ENCODE peak calls at places on chromosomes 1 and 21, in six cellular contexts. One of them, this sample, is unnamed. For H3K9me2, the result is how much of the 10 kb centered on the place peaks cover.

GRCh38 chr21:46250146-46250725 is 21.7 kb upstream of the LSS start:
- DNase-seq in GM23248: no peak
- DNase-seq in HCT116: no peak
- DNase-seq in SK-N-SH: no peak
- DNase-seq in MM.1S: no peak
- DNase-seq in PC-3: no peak
- DNase-seq in this sample: no peak

GRCh38 chr1:39129514-39129913 is 75.0 kb upstream of the MACF1 start:
- DNase-seq in GM23248: peak
- DNase-seq in HCT116: no peak
- DNase-seq in SK-N-SH: no peak
- DNase-seq in MM.1S: peak
- DNase-seq in PC-3: peak
- DNase-seq in this sample: no peak

GRCh38 chr1:40708750-40709099 is 17.2 kb downstream of the NFYC start:
- DNase-seq in GM23248: peak
- DNase-seq in HCT116: peak
- DNase-seq in SK-N-SH: peak
- DNase-seq in MM.1S: peak
- DNase-seq in PC-3: peak
- DNase-seq in this sample: peak

GRCh38 chr1:61742620-61743431 is 546 bp downstream of the PATJ start:
- DNase-seq in GM23248: peak
- DNase-seq in HCT116: no peak
- DNase-seq in SK-N-SH: peak
- DNase-seq in MM.1S: no peak
- DNase-seq in PC-3: peak
- DNase-seq in this sample: no peak

GRCh38 chr1:28886731-28887417 is 27.5 kb upstream of the EPB41 start:
- DNase-seq in GM23248: peak
- DNase-seq in HCT116: peak
- DNase-seq in SK-N-SH: peak
- DNase-seq in MM.1S: peak
- DNase-seq in PC-3: peak
- DNase-seq in this sample: peak

GRCh38 chr1:217048104-217048707 is 325.0 kb upstream of the ESRRG start:
- DNase-seq in GM23248: no peak
- DNase-seq in HCT116: no peak
- DNase-seq in SK-N-SH: peak
- DNase-seq in MM.1S: no peak
- DNase-seq in PC-3: peak
- DNase-seq in this sample: peak

GRCh38 chr1:101379939-101380338 is 143.1 kb downstream of the S1PR1 start:
- DNase-seq in GM23248: no peak
- DNase-seq in HCT116: no peak
- DNase-seq in SK-N-SH: no peak
- DNase-seq in MM.1S: no peak
- DNase-seq in PC-3: no peak
- DNase-seq in this sample: peak

GRCh38 chr1:223747838-223748335 is 35.5 kb downstream of the CAPN2 start:
- DNase-seq in GM23248: peak
- DNase-seq in HCT116: no peak
- DNase-seq in SK-N-SH: no peak
- DNase-seq in MM.1S: no peak
- DNase-seq in PC-3: peak
- DNase-seq in this sample: no peak

GRCh38 chr1:155499953-155500621 is 62.5 kb downstream of the ASH1L start:
- DNase-seq in GM23248: peak
- DNase-seq in HCT116: no peak
- DNase-seq in SK-N-SH: peak
- DNase-seq in MM.1S: peak
- DNase-seq in PC-3: no peak
- DNase-seq in this sample: peak

GRCh38 chr1:179706339-179706941 is 36.7 kb upstream of the FAM163A start:
- DNase-seq in GM23248: peak
- DNase-seq in HCT116: peak
- DNase-seq in SK-N-SH: peak
- DNase-seq in MM.1S: peak
- DNase-seq in PC-3: peak
- DNase-seq in this sample: peak

GRCh38 chr1:49106438-49106837 is 329.7 kb upstream of the BEND5 start:
- DNase-seq in GM23248: no peak
- DNase-seq in HCT116: no peak
- DNase-seq in SK-N-SH: no peak
- DNase-seq in MM.1S: no peak
- DNase-seq in PC-3: peak
- DNase-seq in this sample: no peak

GRCh38 chr1:229156819-229157218 is 114.1 kb upstream of the RAB4A start:
- DNase-seq in GM23248: peak
- DNase-seq in HCT116: peak
- DNase-seq in SK-N-SH: peak
- DNase-seq in MM.1S: no peak
- DNase-seq in PC-3: peak
- DNase-seq in this sample: no peak

GRCh38 chr1:173208146-173208545 is 1.0 kb upstream of the TNFSF4 start:
- DNase-seq in GM23248: peak
- DNase-seq in HCT116: no peak
- DNase-seq in SK-N-SH: no peak
- DNase-seq in MM.1S: no peak
- DNase-seq in PC-3: peak
- DNase-seq in this sample: no peak

GRCh38 chr1:237005674-237006073 is 1.4 kb upstream of the MT1HL1 start:
- DNase-seq in GM23248: no peak
- DNase-seq in HCT116: no peak
- DNase-seq in SK-N-SH: no peak
- DNase-seq in MM.1S: no peak
- DNase-seq in PC-3: no peak
- DNase-seq in this sample: no peak

GRCh38 chr1:160453443-160453842 is 53.1 kb downstream of the VANGL2 start:
- DNase-seq in GM23248: no peak
- DNase-seq in HCT116: no peak
- DNase-seq in SK-N-SH: no peak
- DNase-seq in MM.1S: no peak
- DNase-seq in PC-3: no peak
- DNase-seq in this sample: no peak

GRCh38 chr1:24830680-24831272 is 85.5 kb downstream of the CLIC4 start:
- DNase-seq in GM23248: peak
- DNase-seq in HCT116: peak
- DNase-seq in SK-N-SH: peak
- DNase-seq in MM.1S: peak
- DNase-seq in PC-3: peak
- DNase-seq in this sample: peak

GRCh38 chr21:33067457-33067856 is 2.5 kb upstream of the OLIG1 start:
- DNase-seq in GM23248: no peak
- DNase-seq in HCT116: no peak
- DNase-seq in SK-N-SH: no peak
- DNase-seq in MM.1S: no peak
- DNase-seq in PC-3: no peak
- DNase-seq in this sample: peak

GRCh38 chr1:6603851-6604558 is 1.3 kb upstream of the KLHL21 start:
- DNase-seq in GM23248: peak
- DNase-seq in HCT116: no peak
- DNase-seq in SK-N-SH: no peak
- DNase-seq in MM.1S: no peak
- DNase-seq in PC-3: peak
- DNase-seq in this sample: peak

GRCh38 chr1:46429436-46429835 is 35.3 kb downstream of the FAAH start:
- DNase-seq in GM23248: no peak
- DNase-seq in HCT116: no peak
- DNase-seq in SK-N-SH: no peak
- DNase-seq in MM.1S: no peak
- DNase-seq in PC-3: no peak
- DNase-seq in this sample: no peak

GRCh38 chr21:42381347-42381984 is 14.4 kb downstream of the TMPRSS3 start:
- DNase-seq in GM23248: peak
- DNase-seq in HCT116: peak
- DNase-seq in SK-N-SH: no peak
- DNase-seq in MM.1S: peak
- DNase-seq in PC-3: peak
- DNase-seq in this sample: peak

GRCh38 chr1:231998791-231999190 is 372.2 kb downstream of the DISC1 start:
- DNase-seq in GM23248: no peak
- DNase-seq in HCT116: no peak
- DNase-seq in SK-N-SH: no peak
- DNase-seq in MM.1S: no peak
- DNase-seq in PC-3: no peak
- DNase-seq in this sample: no peak

GRCh38 chr1:214902636-214903320 is 179.8 kb upstream of the KCNK2 start:
- DNase-seq in GM23248: peak
- DNase-seq in HCT116: peak
- DNase-seq in SK-N-SH: no peak
- DNase-seq in MM.1S: no peak
- DNase-seq in PC-3: peak
- DNase-seq in this sample: no peak
- H2AFZ ChIP-seq in GM23248: peak
- H2AFZ ChIP-seq in HCT116: peak
- H2AFZ ChIP-seq in SK-N-SH: peak
- H2AFZ ChIP-seq in MM.1S: no peak
- H2AFZ ChIP-seq in PC-3: peak
- H2AFZ ChIP-seq in this sample: no peak

GRCh38 chr1:56547473-56547872 is 31.9 kb downstream of the PLPP3 start:
- DNase-seq in GM23248: peak
- DNase-seq in HCT116: no peak
- DNase-seq in SK-N-SH: no peak
- DNase-seq in MM.1S: no peak
- DNase-seq in PC-3: no peak
- DNase-seq in this sample: no peak

GRCh38 chr1:56545711-56546110 is 33.7 kb downstream of the PLPP3 start:
- DNase-seq in GM23248: no peak
- DNase-seq in HCT116: no peak
- DNase-seq in SK-N-SH: no peak
- DNase-seq in MM.1S: no peak
- DNase-seq in PC-3: no peak
- DNase-seq in this sample: no peak

GRCh38 chr1:56541408-56541807 is 38.0 kb downstream of the PLPP3 start:
- DNase-seq in GM23248: no peak
- DNase-seq in HCT116: no peak
- DNase-seq in SK-N-SH: no peak
- DNase-seq in MM.1S: no peak
- DNase-seq in PC-3: peak
- DNase-seq in this sample: no peak

GRCh38 chr1:56542651-56543050 is 36.7 kb downstream of the PLPP3 start:
- DNase-seq in GM23248: no peak
- DNase-seq in HCT116: no peak
- DNase-seq in SK-N-SH: no peak
- DNase-seq in MM.1S: no peak
- DNase-seq in PC-3: no peak
- DNase-seq in this sample: no peak

DNA sequence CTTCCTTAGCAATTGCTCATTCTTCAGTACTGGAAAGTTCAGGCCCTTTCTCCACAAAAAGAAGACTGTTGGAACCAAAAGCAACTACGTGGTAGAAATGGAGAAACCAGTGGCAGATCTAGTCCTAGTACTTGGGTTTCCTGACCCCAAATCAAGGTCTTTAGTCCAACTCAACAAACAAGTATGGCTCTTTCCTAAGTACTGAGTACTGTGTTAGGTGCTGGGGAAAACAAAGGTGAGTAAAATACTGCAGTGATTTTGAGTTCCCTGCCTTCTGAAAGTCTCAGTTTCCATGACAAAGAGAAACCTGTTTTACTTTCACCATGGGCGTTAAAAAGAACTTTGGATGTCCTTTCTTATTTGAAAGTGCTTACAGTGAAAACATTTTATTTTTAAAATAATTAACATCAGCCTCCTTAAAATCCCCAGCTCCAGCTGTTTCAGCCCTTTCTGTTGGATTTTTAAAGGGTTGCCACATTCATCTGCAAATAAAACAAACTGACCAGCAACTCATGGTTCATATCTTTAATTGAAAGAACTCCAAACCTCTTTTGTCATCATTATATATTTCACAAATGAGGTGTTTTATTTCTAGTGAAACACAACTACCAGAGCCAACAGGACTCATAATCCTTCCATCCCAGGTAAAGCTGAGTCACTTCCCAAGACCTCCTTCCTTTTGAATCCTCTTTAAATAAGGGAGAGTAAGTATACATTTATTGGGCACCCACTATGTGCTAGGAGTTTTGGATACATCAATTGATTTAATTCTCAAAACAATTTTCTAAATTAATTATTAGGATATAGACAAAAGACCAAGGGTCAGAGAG is 35.4 kb downstream of the PLPP3 start:
- DNase-seq in GM23248: no peak
- DNase-seq in HCT116: no peak
- DNase-seq in SK-N-SH: no peak
- DNase-seq in MM.1S: no peak
- DNase-seq in PC-3: peak
- DNase-seq in this sample: no peak
- H3K9ac ChIP-seq in GM23248: no peak
- H3K9ac ChIP-seq in HCT116: no peak
- H3K9ac ChIP-seq in SK-N-SH: no peak
- H3K9ac ChIP-seq in MM.1S: no peak
- H3K9ac ChIP-seq in PC-3: no peak
- H3K9ac ChIP-seq in this sample: no peak

GRCh38 chr1:114037952-114038867 is 58.9 kb downstream of the OLFML3 start:
- DNase-seq in GM23248: no peak
- DNase-seq in HCT116: no peak
- DNase-seq in SK-N-SH: no peak
- DNase-seq in MM.1S: no peak
- DNase-seq in PC-3: peak
- DNase-seq in this sample: no peak

GRCh38 chr1:114043548-114043947 is 64.3 kb downstream of the OLFML3 start:
- DNase-seq in GM23248: no peak
- DNase-seq in HCT116: no peak
- DNase-seq in SK-N-SH: no peak
- DNase-seq in MM.1S: no peak
- DNase-seq in PC-3: no peak
- DNase-seq in this sample: no peak

GRCh38 chr1:114040273-114041043 is 61.2 kb downstream of the OLFML3 start:
- DNase-seq in GM23248: peak
- DNase-seq in HCT116: no peak
- DNase-seq in SK-N-SH: no peak
- DNase-seq in MM.1S: no peak
- DNase-seq in PC-3: no peak
- DNase-seq in this sample: no peak

GRCh38 chr1:114037503-114037890 is 58.2 kb downstream of the OLFML3 start:
- DNase-seq in GM23248: no peak
- DNase-seq in HCT116: no peak
- DNase-seq in SK-N-SH: no peak
- DNase-seq in MM.1S: no peak
- DNase-seq in PC-3: no peak
- DNase-seq in this sample: no peak

DNA sequence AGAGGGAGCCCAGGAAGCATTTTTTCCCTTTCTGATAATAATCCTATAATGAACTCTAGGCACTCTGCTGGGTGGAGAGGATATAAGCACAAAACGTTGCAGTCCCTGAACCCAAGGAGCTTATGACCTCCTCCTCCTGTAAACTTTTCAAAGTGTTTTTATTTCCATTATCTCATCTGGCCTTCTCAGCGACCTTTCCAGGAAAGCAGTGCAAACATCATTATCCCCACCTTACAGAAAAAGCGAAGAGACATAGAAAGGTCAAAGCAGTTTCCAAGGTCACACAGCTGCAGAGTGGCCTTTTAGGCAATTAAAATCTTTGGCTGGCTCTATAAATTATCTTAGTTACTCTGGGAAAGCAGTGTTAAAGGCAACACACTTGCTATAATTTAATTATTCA is 63.8 kb downstream of the OLFML3 start:
- DNase-seq in GM23248: no peak
- DNase-seq in HCT116: no peak
- DNase-seq in SK-N-SH: no peak
- DNase-seq in MM.1S: no peak
- DNase-seq in PC-3: no peak
- DNase-seq in this sample: no peak
- H3K9me2 ChIP-seq in GM23248: under half
- H3K9me2 ChIP-seq in HCT116: under half
- H3K9me2 ChIP-seq in SK-N-SH: under half
- H3K9me2 ChIP-seq in MM.1S: under half
- H3K9me2 ChIP-seq in PC-3: under half
- H3K9me2 ChIP-seq in this sample: under half

GRCh38 chr21:15682182-15682895 is 47.4 kb upstream of the USP25 start:
- DNase-seq in GM23248: peak
- DNase-seq in HCT116: no peak
- DNase-seq in SK-N-SH: no peak
- DNase-seq in MM.1S: no peak
- DNase-seq in PC-3: peak
- DNase-seq in this sample: no peak
- H2AFZ ChIP-seq in GM23248: peak
- H2AFZ ChIP-seq in HCT116: peak
- H2AFZ ChIP-seq in SK-N-SH: peak
- H2AFZ ChIP-seq in MM.1S: no peak
- H2AFZ ChIP-seq in PC-3: peak
- H2AFZ ChIP-seq in this sample: no peak

This sample was measured in Karpas-422.